ENCODE peak calls at places on chromosomes 7 and 10, in five cellular contexts. B is activated naive CD8-positive, alpha-beta T cell treated with anti-CD3 and anti-CD28 coated beads, Interleukin-2, amount 50 U/mL, for 16 hours; V is Peyer's patch; M is NCI-H1436; D is ACHN. T is an unnamed sample.

GRCh38 chr10:77070892-77071595 is 566.6 kb downstream of the KCNMA1 start:
- DNase-seq in B (no peak), V (no peak), M (no peak), D (no peak), T (no peak)

GRCh38 chr7:101856488-101857357 is 39.3 kb downstream of the CUX1 start:
- DNase-seq in B (peak), V (peak), M (peak), D (peak), T (no peak)

GRCh38 chr7:20201380-20201779 is 15.8 kb downstream of the MACC1 start:
- DNase-seq in B (no peak), V (no peak), M (no peak), D (no peak), T (no peak)

GRCh38 chr7:99514050-99514449 is 9.6 kb downstream of the ZKSCAN5 start:
- DNase-seq in B (no peak), V (no peak), M (no peak), D (no peak), T (no peak)

GRCh38 chr7:130721486-130722277 is 12.3 kb downstream of the KLF14 start:
- DNase-seq in B (no peak), V (peak), M (peak), D (peak), T (peak)

GRCh38 chr10:84415539-84416244 is 87.3 kb downstream of the CCSER2 start:
- DNase-seq in B (no peak), V (no peak), M (no peak), D (no peak), T (no peak)

GRCh38 chr7:1977059-1977875 is 255.5 kb downstream of the MAD1L1 start:
- DNase-seq in B (no peak), V (no peak), M (no peak), D (no peak), T (no peak)

GRCh38 chr7:55155351-55156117 is 136.7 kb downstream of the EGFR start:
- DNase-seq in B (no peak), V (no peak), M (peak), D (no peak), T (peak)

GRCh38 chr7:15084368-15084767 is 181.8 kb upstream of the DGKB start:
- DNase-seq in B (no peak), V (no peak), M (no peak), D (no peak), T (no peak)

GRCh38 chr10:84765656-84766055 is 437.3 kb downstream of the CCSER2 start:
- DNase-seq in B (no peak), V (no peak), M (no peak), D (no peak), T (no peak)

GRCh38 chr7:106170651-106171050 is 58.5 kb upstream of the SYPL1 start:
- DNase-seq in B (no peak), V (no peak), M (no peak), D (no peak), T (no peak)

GRCh38 chr10:124708922-124709520 is 35.2 kb downstream of the FAM53B start:
- DNase-seq in B (no peak), V (peak), M (peak), D (no peak), T (no peak)

GRCh38 chr7:155806096-155806871 is 6.0 kb downstream of the SHH start:
- DNase-seq in B (no peak), V (peak), M (no peak), D (no peak), T (no peak)

GRCh38 chr7:44973610-44974401 is 5.0 kb downstream of the MYO1G start:
- DNase-seq in B (no peak), V (no peak), M (peak), D (peak), T (no peak)

GRCh38 chr10:71241114-71241898 is 28.9 kb downstream of the UNC5B start:
- DNase-seq in B (no peak), V (no peak), M (no peak), D (no peak), T (peak)

GRCh38 chr10:101120884-101121660 is 10.0 kb upstream of the TLX1 start:
- DNase-seq in B (no peak), V (peak), M (no peak), D (peak), T (no peak)

GRCh38 chr10:6416892-6417512 is 163.1 kb downstream of the PRKCQ start:
- DNase-seq in B (no peak), V (no peak), M (no peak), D (peak), T (peak)

GRCh38 chr7:43553999-43554398 is 28.9 kb upstream of the STK17A start:
- DNase-seq in B (no peak), V (no peak), M (no peak), D (no peak), T (no peak)

GRCh38 chr7:41878331-41879112 is 175.6 kb upstream of the INHBA start:
- DNase-seq in B (no peak), V (no peak), M (no peak), D (no peak), T (no peak)

GRCh38 chr10:119680050-119680449 is 28.9 kb downstream of the BAG3 start:
- DNase-seq in B (no peak), V (no peak), M (no peak), D (peak), T (no peak)

GRCh38 chr10:110175406-110175805 is 32.0 kb upstream of the MXI1 start:
- DNase-seq in B (no peak), V (no peak), M (no peak), D (no peak), T (no peak)

GRCh38 chr10:104440221-104440620 is 86.6 kb downstream of the CFAP58 start:
- DNase-seq in B (no peak), V (no peak), M (no peak), D (no peak), T (no peak)